ENCODE peak calls at places on chromosome 4, in five cellular contexts. One of them, this sample, is unnamed.

GRCh38 chr4:89215736-89216135 is 91.9 kb downstream of the GPRIN3 start:
- DNase-seq in pancreas: no peak
- DNase-seq in bronchial epithelial cell: no peak
- DNase-seq in fibroblast of lung: no peak
- DNase-seq in tibial nerve: no peak
- DNase-seq in this sample: no peak

GRCh38 chr4:88938138-88938537 is 118.8 kb downstream of the FAM13A start:
- DNase-seq in pancreas: no peak
- DNase-seq in bronchial epithelial cell: peak; percentile 99
- DNase-seq in fibroblast of lung: peak; percentile 94
- DNase-seq in tibial nerve: no peak
- DNase-seq in this sample: no peak

GRCh38 chr4:5142726-5143125 is 91.4 kb downstream of the STK32B start:
- DNase-seq in pancreas: no peak
- DNase-seq in bronchial epithelial cell: peak; percentile 6
- DNase-seq in fibroblast of lung: peak; percentile 36
- DNase-seq in tibial nerve: peak; percentile 45
- DNase-seq in this sample: no peak

GRCh38 chr4:4406455-4407298 is 19.8 kb downstream of the NSG1 start:
- DNase-seq in pancreas: no peak
- DNase-seq in bronchial epithelial cell: no peak
- DNase-seq in fibroblast of lung: no peak
- DNase-seq in tibial nerve: no peak
- DNase-seq in this sample: no peak

GRCh38 chr4:153018031-153018430 is 81.9 kb downstream of the FHDC1 start:
- DNase-seq in pancreas: no peak
- DNase-seq in bronchial epithelial cell: peak; percentile 69
- DNase-seq in fibroblast of lung: no peak
- DNase-seq in tibial nerve: no peak
- DNase-seq in this sample: no peak

GRCh38 chr4:87616268-87616667 is 7.9 kb downstream of the DSPP start:
- DNase-seq in pancreas: no peak
- DNase-seq in bronchial epithelial cell: no peak
- DNase-seq in fibroblast of lung: no peak
- DNase-seq in tibial nerve: no peak
- DNase-seq in this sample: no peak

GRCh38 chr4:168408620-168409019 is 71.7 kb downstream of the DDX60L start:
- DNase-seq in pancreas: no peak
- DNase-seq in bronchial epithelial cell: peak; percentile 80
- DNase-seq in fibroblast of lung: peak; percentile 98
- DNase-seq in tibial nerve: peak; percentile 77
- DNase-seq in this sample: peak; percentile 69

GRCh38 chr4:185874516-185875230 is 62.7 kb upstream of the SORBS2 start:
- DNase-seq in pancreas: no peak
- DNase-seq in bronchial epithelial cell: peak; percentile 86
- DNase-seq in fibroblast of lung: peak; percentile 63
- DNase-seq in tibial nerve: no peak
- DNase-seq in this sample: no peak

GRCh38 chr4:35228318-35228717 is 1016.0 kb downstream of the ARAP2 start:
- DNase-seq in pancreas: no peak
- DNase-seq in bronchial epithelial cell: no peak
- DNase-seq in fibroblast of lung: no peak
- DNase-seq in tibial nerve: no peak
- DNase-seq in this sample: no peak

DNA sequence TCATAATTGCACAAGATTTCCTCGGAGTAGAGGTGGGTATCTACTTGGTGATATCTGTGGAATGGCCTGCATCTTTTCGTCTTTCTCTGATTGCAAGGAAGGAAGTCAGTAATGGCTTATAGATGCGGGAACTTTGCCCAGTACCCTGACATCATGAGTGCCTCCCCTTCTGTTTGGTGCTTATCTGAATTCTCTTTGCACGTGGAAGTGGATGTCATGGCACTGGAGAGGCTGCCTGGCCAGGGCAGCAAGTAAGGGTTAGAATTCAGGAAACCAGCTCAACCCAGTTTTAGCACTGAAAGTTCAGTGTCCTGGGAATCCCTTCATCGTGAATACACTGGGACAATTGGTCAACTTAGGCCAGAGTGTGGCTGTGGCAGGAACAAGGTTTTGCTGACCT is 83.5 kb upstream of the RAPGEF2 start:
- DNase-seq in pancreas: no peak
- DNase-seq in bronchial epithelial cell: no peak
- DNase-seq in fibroblast of lung: no peak
- DNase-seq in tibial nerve: no peak
- DNase-seq in this sample: no peak
- H3K36me3 ChIP-seq in pancreas: no peaks in the 10 kb centered on the region
- H3K36me3 ChIP-seq in bronchial epithelial cell: no peaks in the 10 kb centered on the region
- H3K36me3 ChIP-seq in fibroblast of lung: no peaks in the 10 kb centered on the region
- H3K36me3 ChIP-seq in tibial nerve: no peaks in the 10 kb centered on the region
- H3K36me3 ChIP-seq in this sample: no peaks in the 10 kb centered on the region

GRCh38 chr4:165580379-165580905 is 201.6 kb downstream of the CPE start:
- DNase-seq in pancreas: peak; percentile 13
- DNase-seq in bronchial epithelial cell: peak; percentile 100
- DNase-seq in fibroblast of lung: peak; percentile 99
- DNase-seq in tibial nerve: no peak
- DNase-seq in this sample: no peak
- H3K4me3 ChIP-seq in pancreas: no peak overlapping the region
- H3K4me3 ChIP-seq in bronchial epithelial cell: no peak overlapping the region
- H3K4me3 ChIP-seq in fibroblast of lung: no peak overlapping the region
- H3K4me3 ChIP-seq in tibial nerve: no peak overlapping the region
- H3K4me3 ChIP-seq in this sample: no peak overlapping the region

DNA sequence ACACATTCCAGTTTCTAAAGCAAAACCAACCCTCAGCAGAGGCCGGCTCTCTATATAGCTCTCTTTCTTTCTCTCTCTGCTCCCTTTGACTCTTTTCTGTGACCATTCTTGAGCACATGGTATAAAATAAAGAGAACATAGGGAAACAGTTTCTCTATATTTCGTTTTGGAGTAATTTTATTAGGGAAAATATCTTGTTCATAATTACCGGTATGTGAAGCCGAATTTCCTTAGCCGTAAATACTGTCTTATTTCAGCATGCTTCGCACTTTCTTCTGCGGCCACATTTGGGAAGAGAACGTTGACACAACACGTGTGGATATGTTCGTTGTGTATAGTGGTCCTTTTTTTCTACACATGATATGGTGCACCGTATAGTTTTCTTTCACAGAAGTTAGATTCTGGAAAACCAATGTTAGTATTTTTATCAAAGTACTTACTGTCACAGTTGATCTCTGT is 4.9 kb upstream of the LEF1 start:
- DNase-seq in pancreas: no peak
- DNase-seq in bronchial epithelial cell: no peak
- DNase-seq in fibroblast of lung: no peak
- DNase-seq in tibial nerve: no peak
- DNase-seq in this sample: no peak
- H3K27me3 ChIP-seq in pancreas: peaks cover 19% of the 10 kb centered on the region
- H3K27me3 ChIP-seq in bronchial epithelial cell: peaks cover 49% of the 10 kb centered on the region
- H3K27me3 ChIP-seq in fibroblast of lung: peaks cover 40% of the 10 kb centered on the region
- H3K27me3 ChIP-seq in tibial nerve: peaks cover 38% of the 10 kb centered on the region
- H3K27me3 ChIP-seq in this sample: peaks cover 14% of the 10 kb centered on the region

GRCh38 chr4:119665718-119666117 is 37.1 kb upstream of the PDE5A start:
- DNase-seq in pancreas: no peak
- DNase-seq in bronchial epithelial cell: no peak
- DNase-seq in fibroblast of lung: no peak
- DNase-seq in tibial nerve: no peak
- DNase-seq in this sample: no peak
- H3K36me3 ChIP-seq in pancreas: no peaks in the 10 kb centered on the region
- H3K36me3 ChIP-seq in bronchial epithelial cell: no peaks in the 10 kb centered on the region
- H3K36me3 ChIP-seq in fibroblast of lung: no peaks in the 10 kb centered on the region
- H3K36me3 ChIP-seq in tibial nerve: no peaks in the 10 kb centered on the region
- H3K36me3 ChIP-seq in this sample: no peaks in the 10 kb centered on the region

DNA sequence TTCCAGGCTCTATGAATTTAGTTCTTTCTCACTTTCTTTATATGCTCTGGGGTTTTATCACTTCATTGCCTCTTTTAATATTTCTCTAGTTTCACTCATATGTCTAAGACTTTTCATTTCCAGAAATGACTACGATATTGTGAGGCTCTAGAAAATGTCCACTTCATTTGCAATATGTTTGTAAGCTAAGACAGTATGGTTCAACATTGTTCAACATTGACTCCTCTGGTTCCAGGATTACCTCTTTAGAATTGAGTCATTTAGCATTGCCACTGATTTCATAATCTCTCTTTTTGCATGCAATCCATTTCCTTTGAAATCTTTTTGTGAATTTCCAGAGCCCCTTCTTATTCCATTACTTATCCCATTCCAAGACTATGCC is 32.3 kb downstream of the BBS12 start:
- DNase-seq in pancreas: no peak
- DNase-seq in bronchial epithelial cell: peak; percentile 90
- DNase-seq in fibroblast of lung: peak; percentile 87
- DNase-seq in tibial nerve: no peak
- DNase-seq in this sample: no peak
- H3K4me3 ChIP-seq in pancreas: no peak overlapping the region
- H3K4me3 ChIP-seq in bronchial epithelial cell: no peak overlapping the region
- H3K4me3 ChIP-seq in fibroblast of lung: no peak overlapping the region
- H3K4me3 ChIP-seq in tibial nerve: no peak overlapping the region
- H3K4me3 ChIP-seq in this sample: no peak overlapping the region

GRCh38 chr4:6268650-6269399 is 825 bp upstream of the WFS1 start:
- DNase-seq in pancreas: no peak
- DNase-seq in bronchial epithelial cell: no peak
- DNase-seq in fibroblast of lung: no peak
- DNase-seq in tibial nerve: no peak
- DNase-seq in this sample: no peak

GRCh38 chr4:6269651-6270511 is at the start of gene WFS1:
- DNase-seq in pancreas: peak; percentile 100
- DNase-seq in bronchial epithelial cell: peak; percentile 89
- DNase-seq in fibroblast of lung: peak; percentile 98
- DNase-seq in tibial nerve: peak; percentile 97
- DNase-seq in this sample: peak; percentile 92

GRCh38 chr4:6267573-6267972 is 2.1 kb upstream of the WFS1 start:
- DNase-seq in pancreas: no peak
- DNase-seq in bronchial epithelial cell: no peak
- DNase-seq in fibroblast of lung: no peak
- DNase-seq in tibial nerve: no peak
- DNase-seq in this sample: no peak

GRCh38 chr4:6270691-6271121 is 1.1 kb downstream of the WFS1 start:
- DNase-seq in pancreas: peak; percentile 29
- DNase-seq in bronchial epithelial cell: no peak
- DNase-seq in fibroblast of lung: peak; percentile 15
- DNase-seq in tibial nerve: no peak
- DNase-seq in this sample: no peak

DNA sequence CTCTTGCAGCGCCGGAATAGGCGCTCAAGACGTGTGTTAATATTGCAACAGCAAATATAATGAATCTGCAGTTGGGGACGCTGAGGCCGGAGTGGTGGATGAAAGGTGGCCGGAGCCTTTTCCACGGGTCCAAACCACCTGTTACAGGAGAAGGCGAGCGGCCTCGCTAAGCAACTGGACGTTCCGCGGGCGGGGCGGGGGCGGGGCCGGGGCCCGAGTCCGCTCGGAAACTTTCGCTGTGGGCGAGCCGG is 325 bp upstream of the WFS1 start:
- DNase-seq in pancreas: no peak
- DNase-seq in bronchial epithelial cell: no peak
- DNase-seq in fibroblast of lung: no peak
- DNase-seq in tibial nerve: no peak
- DNase-seq in this sample: no peak
- H3K27me3 ChIP-seq in pancreas: no peaks in the 10 kb centered on the region
- H3K27me3 ChIP-seq in bronchial epithelial cell: no peaks in the 10 kb centered on the region
- H3K27me3 ChIP-seq in fibroblast of lung: peaks cover 5% of the 10 kb centered on the region
- H3K27me3 ChIP-seq in tibial nerve: no peaks in the 10 kb centered on the region
- H3K27me3 ChIP-seq in this sample: no peaks in the 10 kb centered on the region

GRCh38 chr4:84688605-84689004 is 105.7 kb downstream of the CDS1 start:
- DNase-seq in pancreas: no peak
- DNase-seq in bronchial epithelial cell: no peak
- DNase-seq in fibroblast of lung: no peak
- DNase-seq in tibial nerve: no peak
- DNase-seq in this sample: no peak
- H3K36me3 ChIP-seq in pancreas: peaks cover under 1% of the 10 kb centered on the region
- H3K36me3 ChIP-seq in bronchial epithelial cell: peaks cover 15% of the 10 kb centered on the region
- H3K36me3 ChIP-seq in fibroblast of lung: peaks cover 8% of the 10 kb centered on the region
- H3K36me3 ChIP-seq in tibial nerve: no peaks in the 10 kb centered on the region
- H3K36me3 ChIP-seq in this sample: peaks cover 56% of the 10 kb centered on the region

GRCh38 chr4:165010991-165011390 is 20.8 kb upstream of the TRIM60 start:
- DNase-seq in pancreas: no peak
- DNase-seq in bronchial epithelial cell: no peak
- DNase-seq in fibroblast of lung: no peak
- DNase-seq in tibial nerve: no peak
- DNase-seq in this sample: no peak

GRCh38 chr4:165009493-165010227 is 22.1 kb upstream of the TRIM60 start:
- DNase-seq in pancreas: no peak
- DNase-seq in bronchial epithelial cell: no peak
- DNase-seq in fibroblast of lung: no peak
- DNase-seq in tibial nerve: no peak
- DNase-seq in this sample: no peak

GRCh38 chr4:165010487-165010886 is 21.3 kb upstream of the TRIM60 start:
- DNase-seq in pancreas: no peak
- DNase-seq in bronchial epithelial cell: no peak
- DNase-seq in fibroblast of lung: no peak
- DNase-seq in tibial nerve: no peak
- DNase-seq in this sample: no peak

GRCh38 chr4:165013691-165014090 is 18.1 kb upstream of the TRIM60 start:
- DNase-seq in pancreas: no peak
- DNase-seq in bronchial epithelial cell: no peak
- DNase-seq in fibroblast of lung: no peak
- DNase-seq in tibial nerve: no peak
- DNase-seq in this sample: no peak

DNA sequence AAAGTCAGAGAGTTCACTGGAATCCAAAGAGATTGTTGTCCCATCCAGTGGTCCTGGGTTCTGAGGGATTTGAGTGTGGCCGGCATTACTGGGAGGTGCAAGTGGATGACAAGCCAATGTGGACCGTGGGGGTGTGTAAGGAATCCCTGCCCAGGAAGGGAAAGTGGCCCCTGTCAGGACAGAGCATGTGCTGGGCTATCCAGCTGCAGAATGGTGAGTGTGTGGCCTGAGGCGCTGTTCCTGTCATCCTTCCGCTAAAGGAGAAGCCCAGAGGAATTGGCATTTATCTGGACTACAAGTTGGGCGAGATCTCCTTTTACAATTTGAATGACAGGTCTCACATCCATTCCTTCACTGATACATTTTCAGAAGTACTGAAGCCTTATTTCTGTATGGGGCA is 20.4 kb upstream of the TRIM60 start:
- DNase-seq in pancreas: no peak
- DNase-seq in bronchial epithelial cell: no peak
- DNase-seq in fibroblast of lung: no peak
- DNase-seq in tibial nerve: no peak
- DNase-seq in this sample: no peak
- H3K4me3 ChIP-seq in pancreas: no peak overlapping the region
- H3K4me3 ChIP-seq in bronchial epithelial cell: no peak overlapping the region
- H3K4me3 ChIP-seq in fibroblast of lung: no peak overlapping the region
- H3K4me3 ChIP-seq in tibial nerve: no peak overlapping the region
- H3K4me3 ChIP-seq in this sample: no peak overlapping the region

This sample was measured in ascending aorta.